ENCODE peak calls at places on chromosome 11, in nine cellular contexts. K is mesenchymal stem cell, Y is pancreas, M is K562, N is adrenal gland, E is cardiac muscle cell, C is stomach, H is right lobe of liver, O is heart left ventricle. A is an unnamed sample. For H3K4me1 and H3K27me3, the result is how much of the 10 kb centered on the place peaks cover.

GRCh38 chr11:45661417-45662055 is 3.9 kb downstream of the CHST1 start:
- DNase-seq in K (no peak), C (no peak), H (peak), N (no peak), M (no peak), Y (no peak), O (no peak), E (no peak), A (peak)

GRCh38 chr11:66317766-66318575 is 1.1 kb upstream of the CD248 start:
- DNase-seq in C (peak), N (peak), K (peak), M (no peak), Y (no peak), E (peak), H (no peak), O (peak), A (no peak)

GRCh38 chr11:76462317-76462716 is 17.5 kb downstream of the EMSY start:
- DNase-seq in N (no peak), E (no peak), H (no peak), M (no peak), Y (no peak), C (no peak), K (no peak), O (no peak), A (no peak)

GRCh38 chr11:76835928-76836612 is 24.6 kb upstream of the ACER3 start:
- DNase-seq in H (no peak), C (peak), E (peak), Y (peak), O (peak), M (no peak), N (no peak), K (peak), A (peak)

GRCh38 chr11:112156594-112157273 is 7.2 kb downstream of the IL18 start:
- DNase-seq in H (no peak), Y (no peak), O (no peak), C (no peak), K (no peak), N (no peak), M (no peak), E (no peak), A (no peak)

GRCh38 chr11:75508051-75508561 is 17.6 kb downstream of the GDPD5 start:
- DNase-seq in C (no peak), M (no peak), O (no peak), E (no peak), K (no peak), N (no peak), Y (no peak), H (no peak), A (no peak)

GRCh38 chr11:63907808-63908530 is 9.0 kb downstream of the RCOR2 start:
- DNase-seq in M (no peak), K (no peak), C (no peak), O (no peak), N (no peak), E (no peak), Y (no peak), H (no peak), A (no peak)

GRCh38 chr11:122517403-122518379 is 137.8 kb upstream of the UBASH3B start:
- DNase-seq in K (no peak), E (no peak), C (no peak), O (no peak), M (no peak), H (no peak), N (no peak), Y (no peak), A (no peak)

GRCh38 chr11:61814242-61814957 is 2.4 kb downstream of the FADS1 start:
- DNase-seq in E (peak), M (no peak), K (no peak), Y (no peak), H (no peak), N (peak), O (peak), C (no peak), A (no peak)

GRCh38 chr11:123159146-123159857 is 35.7 kb downstream of the CLMP start:
- DNase-seq in K (no peak), M (no peak), N (no peak), Y (no peak), E (peak), C (no peak), O (no peak), H (no peak), A (no peak)

GRCh38 chr11:12723410-12724297 is 49.4 kb downstream of the TEAD1 start:
- DNase-seq in Y (no peak), K (peak), C (peak), N (no peak), H (no peak), O (no peak), E (peak), M (no peak), A (no peak)

GRCh38 chr11:31005202-31005601 is 364.3 kb downstream of the DCDC1 start:
- DNase-seq in K (no peak), O (no peak), M (no peak), N (no peak), Y (no peak), H (no peak), E (no peak), C (no peak), A (no peak)

GRCh38 chr11:126772267-126772666 is 228.3 kb downstream of the KIRREL3 start:
- DNase-seq in K (no peak), O (no peak), H (no peak), N (no peak), M (no peak), Y (no peak), C (no peak), E (no peak), A (no peak)

GRCh38 chr11:44628730-44629361 is 63.4 kb downstream of the CD82 start:
- DNase-seq in O (no peak), N (peak), H (no peak), M (no peak), Y (no peak), E (no peak), C (peak), K (no peak), A (no peak)

GRCh38 chr11:12042215-12042676 is 33.8 kb upstream of the DKK3 start:
- DNase-seq in O (no peak), C (no peak), Y (no peak), E (peak), M (no peak), N (no peak), K (peak), H (no peak), A (no peak)

GRCh38 chr11:119236891-119237290 is 30.8 kb downstream of the CBL start:
- DNase-seq in H (no peak), E (no peak), C (no peak), M (no peak), N (no peak), K (peak), Y (no peak), O (no peak), A (no peak)

GRCh38 chr11:119626197-119626909 is 102.6 kb downstream of the NECTIN1 start:
- DNase-seq in Y (no peak), N (no peak), K (no peak), O (no peak), C (no peak), E (no peak), H (no peak), M (no peak), A (no peak)

GRCh38 chr11:67691149-67691548 is 16.7 kb upstream of the ALDH3B2 start:
- DNase-seq in M (no peak), H (no peak), C (no peak), O (no peak), K (no peak), Y (no peak), N (no peak), E (no peak), A (no peak)

DNA sequence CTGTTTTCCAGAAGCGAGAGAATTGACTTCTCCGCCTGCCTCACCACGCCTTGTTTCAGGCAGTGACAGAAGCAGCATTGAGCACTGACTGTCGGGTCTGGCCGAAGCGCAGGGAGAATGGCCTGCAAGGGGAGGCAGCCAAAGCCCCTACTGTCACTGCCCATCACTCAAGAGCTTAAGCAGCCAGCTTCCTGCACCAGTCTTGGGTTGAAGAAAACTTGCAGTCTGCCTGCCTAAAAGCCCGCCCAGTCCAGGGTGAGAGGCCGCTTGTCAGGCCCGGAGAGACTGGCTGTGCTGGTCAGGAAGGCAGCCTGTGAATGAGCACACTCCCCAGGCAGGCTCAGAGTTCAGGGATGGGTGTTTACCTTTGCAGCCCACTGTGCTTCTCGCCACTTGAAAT is 108.3 kb downstream of the PKNOX2 start:
- DNase-seq in M (no peak), O (no peak), N (no peak), H (no peak), E (no peak), Y (no peak), C (no peak), K (no peak), A (no peak)
- H3K4me1 ChIP-seq in M (under half), O (under half), N (under half), H (under half), E (under half), Y (under half), C (under half), K (under half), A (under half)

DNA sequence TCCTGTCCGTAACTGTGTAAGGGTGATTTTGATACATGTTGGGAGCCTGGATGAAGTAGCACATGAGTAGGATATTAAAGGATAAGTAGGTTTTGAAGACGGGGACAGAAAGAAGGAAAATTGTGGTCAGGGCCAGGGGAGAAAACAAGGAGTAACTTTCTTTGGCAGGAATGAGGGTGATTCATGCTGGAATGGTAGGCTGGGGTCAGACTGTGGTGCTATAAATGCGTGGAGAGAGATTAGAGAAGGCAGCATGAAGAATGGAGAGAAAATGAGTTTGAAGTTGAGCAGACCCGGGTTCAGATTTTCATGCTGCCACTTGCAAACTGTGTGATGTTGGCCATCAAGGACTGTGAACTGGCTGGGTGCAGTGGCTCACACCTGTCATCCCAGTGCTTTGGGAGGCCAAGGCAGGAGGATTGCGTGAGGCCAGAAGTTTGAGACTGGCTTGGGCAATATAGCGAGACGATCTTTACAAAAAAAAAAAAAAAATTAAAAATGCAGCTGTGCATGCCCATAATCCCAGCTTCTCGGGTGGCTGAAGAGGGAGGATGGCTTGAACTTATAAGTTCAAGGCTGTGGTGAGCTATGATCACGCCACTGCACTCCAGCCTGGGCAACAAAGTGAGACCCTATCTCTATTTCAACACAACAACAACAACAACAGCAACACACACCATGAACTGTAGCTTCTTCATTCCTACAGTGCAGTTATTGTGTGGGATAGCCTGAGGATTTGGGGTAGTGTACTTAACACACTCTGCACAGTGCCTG is 22.3 kb downstream of the ZBTB16 start:
- DNase-seq in H (no peak), N (no peak), O (no peak), Y (no peak), K (peak), C (no peak), M (no peak), E (peak), A (no peak)
- H3K27ac ChIP-seq in H (peak), N (peak), O (peak), Y (no peak), K (no peak), C (peak), M (no peak), E (no peak), A (peak)

DNA sequence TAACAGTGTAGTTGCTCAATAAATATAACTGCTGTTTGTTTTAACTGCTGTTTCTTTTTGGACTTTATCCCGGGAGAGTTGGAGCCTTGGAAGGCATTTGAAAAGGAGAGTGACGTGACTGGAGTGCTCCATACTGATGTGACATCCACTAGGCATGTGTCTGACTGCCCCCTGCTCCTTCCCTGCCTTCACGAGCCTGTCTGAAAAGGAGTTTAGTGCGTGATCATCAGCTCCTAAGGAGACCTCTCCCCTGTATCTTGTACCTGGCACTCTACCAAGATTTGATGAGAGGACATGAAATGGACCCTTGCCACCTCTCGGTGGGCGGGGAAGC is 22.9 kb downstream of the ZBTB16 start:
- DNase-seq in K (peak), M (no peak), Y (no peak), N (no peak), O (no peak), H (no peak), C (no peak), E (peak), A (no peak)
- H3K27me3 ChIP-seq in K (half or more), M (under half), Y (under half), N (under half), O (under half), H (under half), C (under half), E (under half), A (under half)

GRCh38 chr11:10302744-10303557 is 1.9 kb upstream of the ADM start:
- DNase-seq in K (peak), C (peak), E (peak), H (peak), M (peak), O (peak), N (peak), Y (peak), A (peak)

GRCh38 chr11:10304495-10305261 is at the start of gene ADM:
- DNase-seq in H (peak), M (peak), C (peak), N (peak), Y (peak), E (peak), K (peak), O (peak), A (peak)

GRCh38 chr11:10305262-10305963 is 540 bp downstream of the ADM start:
- DNase-seq in K (no peak), N (peak), Y (peak), O (no peak), H (peak), C (peak), M (no peak), E (peak), A (peak)

GRCh38 chr11:10302294-10302743 is 2.6 kb upstream of the ADM start:
- DNase-seq in M (no peak), K (peak), H (no peak), Y (no peak), C (peak), N (no peak), O (no peak), E (peak), A (no peak)

DNA sequence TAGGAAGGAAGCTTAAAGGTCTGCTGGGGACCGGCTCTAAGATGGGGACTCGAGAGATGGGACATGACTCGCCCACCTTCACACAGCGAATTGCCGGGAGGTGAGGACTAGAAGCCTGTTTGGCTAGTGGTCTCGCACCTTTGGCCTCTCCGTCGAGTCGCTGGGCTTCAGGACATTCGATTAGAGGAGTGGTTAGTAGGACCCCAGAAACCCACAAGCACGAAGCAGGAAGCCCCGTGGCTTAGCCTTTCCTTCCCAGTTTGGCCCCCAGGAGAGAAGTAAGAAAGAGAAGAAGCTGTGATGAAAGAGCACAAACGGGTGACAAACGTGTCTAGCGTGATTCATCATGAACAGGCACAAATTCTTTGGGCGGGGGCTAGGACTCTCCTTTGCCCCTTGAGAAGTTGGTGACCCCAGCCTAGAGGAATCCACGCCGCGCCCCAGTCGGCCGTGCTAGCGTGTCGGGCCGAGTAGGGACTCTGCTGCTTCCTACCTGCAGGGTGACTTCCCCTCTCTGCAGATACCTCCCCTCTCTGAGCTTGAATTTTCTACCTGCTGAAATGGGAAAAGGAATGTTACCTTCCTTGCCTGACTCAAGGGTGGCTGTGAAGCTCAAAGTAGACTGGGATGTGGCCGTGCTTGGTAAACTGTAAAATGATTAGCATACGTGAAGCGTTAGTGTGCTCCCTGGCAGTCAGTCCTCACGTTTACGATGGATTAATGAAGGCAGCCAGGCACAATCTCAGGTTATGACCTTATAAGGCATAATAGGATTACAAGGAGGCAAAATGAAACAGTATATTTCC is 1.1 kb upstream of the ADM start:
- DNase-seq in M (no peak), Y (peak), N (peak), E (peak), O (no peak), K (peak), H (peak), C (peak), A (peak)
- H3K4me1 ChIP-seq in M (half or more), Y (under half), N (under half), E (under half), O (under half), K (under half), H (under half), C (half or more), A (under half)